ENCODE peak calls at places on chromosomes 12 and 14, in four cellular contexts. One of them, this sample, is unnamed.

GRCh38 chr12:116599285-116600122 is 40.3 kb downstream of the MAP1LC3B2 start:
- DNase-seq in CD8-positive, alpha-beta T cell: peak
- DNase-seq in GM19239: peak
- DNase-seq in kidney glomerular epithelial cell: peak
- DNase-seq in this sample: peak

GRCh38 chr12:106223485-106224391 is 24.1 kb downstream of the CKAP4 start:
- DNase-seq in GM19239: peak
- DNase-seq in CD8-positive, alpha-beta T cell: peak
- DNase-seq in kidney glomerular epithelial cell: peak
- DNase-seq in this sample: peak

GRCh38 chr12:103392722-103393121 is 103.0 kb downstream of the C12orf42 start:
- DNase-seq in CD8-positive, alpha-beta T cell: no peak
- DNase-seq in kidney glomerular epithelial cell: no peak
- DNase-seq in GM19239: peak
- DNase-seq in this sample: peak

GRCh38 chr12:107468182-107468581 is 217.4 kb upstream of the PWP1 start:
- DNase-seq in CD8-positive, alpha-beta T cell: no peak
- DNase-seq in kidney glomerular epithelial cell: no peak
- DNase-seq in GM19239: no peak
- DNase-seq in this sample: no peak

GRCh38 chr12:104750061-104750460 is 208.0 kb downstream of the SLC41A2 start:
- DNase-seq in kidney glomerular epithelial cell: no peak
- DNase-seq in CD8-positive, alpha-beta T cell: no peak
- DNase-seq in GM19239: peak
- DNase-seq in this sample: peak

GRCh38 chr12:57448669-57449068 is 6.4 kb upstream of the INHBE start:
- DNase-seq in CD8-positive, alpha-beta T cell: no peak
- DNase-seq in GM19239: no peak
- DNase-seq in kidney glomerular epithelial cell: no peak
- DNase-seq in this sample: no peak

GRCh38 chr14:72476657-72477499 is 417.0 kb downstream of the DPF3 start:
- DNase-seq in CD8-positive, alpha-beta T cell: peak
- DNase-seq in kidney glomerular epithelial cell: peak
- DNase-seq in GM19239: peak
- DNase-seq in this sample: peak

GRCh38 chr12:130761537-130762318 is 45.6 kb upstream of the RIMBP2 start:
- DNase-seq in GM19239: peak
- DNase-seq in kidney glomerular epithelial cell: peak
- DNase-seq in CD8-positive, alpha-beta T cell: peak
- DNase-seq in this sample: peak

GRCh38 chr12:51406299-51406698 is 15.1 kb upstream of the GALNT6 start:
- DNase-seq in kidney glomerular epithelial cell: no peak
- DNase-seq in GM19239: no peak
- DNase-seq in CD8-positive, alpha-beta T cell: no peak
- DNase-seq in this sample: no peak

GRCh38 chr12:51186465-51186864 is 13.5 kb upstream of the TFCP2 start:
- DNase-seq in kidney glomerular epithelial cell: no peak
- DNase-seq in GM19239: no peak
- DNase-seq in CD8-positive, alpha-beta T cell: no peak
- DNase-seq in this sample: no peak

GRCh38 chr12:11310336-11310735 is at the start of gene PRB4:
- DNase-seq in GM19239: no peak
- DNase-seq in CD8-positive, alpha-beta T cell: no peak
- DNase-seq in kidney glomerular epithelial cell: no peak
- DNase-seq in this sample: no peak

GRCh38 chr14:23562822-23563472 is 4.6 kb downstream of the AP1G2 start:
- DNase-seq in CD8-positive, alpha-beta T cell: peak
- DNase-seq in GM19239: no peak
- DNase-seq in kidney glomerular epithelial cell: no peak
- DNase-seq in this sample: peak

GRCh38 chr14:79631276-79631675 is 580.0 kb downstream of the DIO2 start:
- DNase-seq in CD8-positive, alpha-beta T cell: no peak
- DNase-seq in kidney glomerular epithelial cell: no peak
- DNase-seq in GM19239: no peak
- DNase-seq in this sample: no peak